ENCODE peak calls at places on chromosome 6, in five cellular contexts. One of them, this sample, is unnamed.

GRCh38 chr6:152124432-152125074 is 317.1 kb downstream of the ESR1 start:
- DNase-seq in adipocyte: peak
- DNase-seq in stimulated activated naive CD8-positive, alpha-beta T cell treated with anti-CD3 and anti-CD28 coated beads, Interleukin-15, amount 100 ng/mL, for 72 hours: no peak
- DNase-seq in lower lobe of right lung: no peak
- DNase-seq in AG08395: peak
- DNase-seq in this sample: no peak

GRCh38 chr6:40387127-40387870 is 199.9 kb downstream of the LRFN2 start:
- DNase-seq in adipocyte: no peak
- DNase-seq in stimulated activated naive CD8-positive, alpha-beta T cell treated with anti-CD3 and anti-CD28 coated beads, Interleukin-15, amount 100 ng/mL, for 72 hours: no peak
- DNase-seq in lower lobe of right lung: no peak
- DNase-seq in AG08395: no peak
- DNase-seq in this sample: no peak

GRCh38 chr6:100446922-100447899 is 17.5 kb downstream of the SIM1 start:
- DNase-seq in adipocyte: no peak
- DNase-seq in stimulated activated naive CD8-positive, alpha-beta T cell treated with anti-CD3 and anti-CD28 coated beads, Interleukin-15, amount 100 ng/mL, for 72 hours: no peak
- DNase-seq in lower lobe of right lung: no peak
- DNase-seq in AG08395: no peak
- DNase-seq in this sample: no peak

GRCh38 chr6:5999688-6000608 is 6.8 kb downstream of the NRN1 start:
- DNase-seq in adipocyte: no peak
- DNase-seq in stimulated activated naive CD8-positive, alpha-beta T cell treated with anti-CD3 and anti-CD28 coated beads, Interleukin-15, amount 100 ng/mL, for 72 hours: no peak
- DNase-seq in lower lobe of right lung: no peak
- DNase-seq in AG08395: no peak
- DNase-seq in this sample: no peak

GRCh38 chr6:37602360-37602759 is 95.3 kb downstream of the MDGA1 start:
- DNase-seq in adipocyte: peak
- DNase-seq in stimulated activated naive CD8-positive, alpha-beta T cell treated with anti-CD3 and anti-CD28 coated beads, Interleukin-15, amount 100 ng/mL, for 72 hours: no peak
- DNase-seq in lower lobe of right lung: no peak
- DNase-seq in AG08395: peak
- DNase-seq in this sample: peak

GRCh38 chr6:39765508-39766065 is 26.6 kb upstream of the DAAM2 start:
- DNase-seq in adipocyte: no peak
- DNase-seq in stimulated activated naive CD8-positive, alpha-beta T cell treated with anti-CD3 and anti-CD28 coated beads, Interleukin-15, amount 100 ng/mL, for 72 hours: no peak
- DNase-seq in lower lobe of right lung: no peak
- DNase-seq in AG08395: no peak
- DNase-seq in this sample: no peak

GRCh38 chr6:168956884-168957730 is 296.5 kb downstream of the THBS2 start:
- DNase-seq in adipocyte: peak
- DNase-seq in stimulated activated naive CD8-positive, alpha-beta T cell treated with anti-CD3 and anti-CD28 coated beads, Interleukin-15, amount 100 ng/mL, for 72 hours: peak
- DNase-seq in lower lobe of right lung: peak
- DNase-seq in AG08395: peak
- DNase-seq in this sample: no peak

GRCh38 chr6:17439243-17439993 is 46.0 kb downstream of the CAP2 start:
- DNase-seq in adipocyte: no peak
- DNase-seq in stimulated activated naive CD8-positive, alpha-beta T cell treated with anti-CD3 and anti-CD28 coated beads, Interleukin-15, amount 100 ng/mL, for 72 hours: no peak
- DNase-seq in lower lobe of right lung: no peak
- DNase-seq in AG08395: no peak
- DNase-seq in this sample: no peak

GRCh38 chr6:152309648-152310047 is 327.5 kb downstream of the SYNE1 start:
- DNase-seq in adipocyte: no peak
- DNase-seq in stimulated activated naive CD8-positive, alpha-beta T cell treated with anti-CD3 and anti-CD28 coated beads, Interleukin-15, amount 100 ng/mL, for 72 hours: peak
- DNase-seq in lower lobe of right lung: no peak
- DNase-seq in AG08395: no peak
- DNase-seq in this sample: no peak

GRCh38 chr6:41042656-41043055 is 389 bp downstream of the TSPO2 start:
- DNase-seq in adipocyte: no peak
- DNase-seq in stimulated activated naive CD8-positive, alpha-beta T cell treated with anti-CD3 and anti-CD28 coated beads, Interleukin-15, amount 100 ng/mL, for 72 hours: no peak
- DNase-seq in lower lobe of right lung: no peak
- DNase-seq in AG08395: no peak
- DNase-seq in this sample: no peak

GRCh38 chr6:115404451-115404850 is 656.2 kb downstream of the FRK start:
- DNase-seq in adipocyte: no peak
- DNase-seq in stimulated activated naive CD8-positive, alpha-beta T cell treated with anti-CD3 and anti-CD28 coated beads, Interleukin-15, amount 100 ng/mL, for 72 hours: no peak
- DNase-seq in lower lobe of right lung: no peak
- DNase-seq in AG08395: no peak
- DNase-seq in this sample: no peak

GRCh38 chr6:19999319-20000191 is 162.4 kb downstream of the ID4 start:
- DNase-seq in adipocyte: no peak
- DNase-seq in stimulated activated naive CD8-positive, alpha-beta T cell treated with anti-CD3 and anti-CD28 coated beads, Interleukin-15, amount 100 ng/mL, for 72 hours: no peak
- DNase-seq in lower lobe of right lung: no peak
- DNase-seq in AG08395: no peak
- DNase-seq in this sample: no peak

GRCh38 chr6:16244869-16245451 is 6.6 kb downstream of the GMPR start:
- DNase-seq in adipocyte: no peak
- DNase-seq in stimulated activated naive CD8-positive, alpha-beta T cell treated with anti-CD3 and anti-CD28 coated beads, Interleukin-15, amount 100 ng/mL, for 72 hours: no peak
- DNase-seq in lower lobe of right lung: no peak
- DNase-seq in AG08395: no peak
- DNase-seq in this sample: no peak

GRCh38 chr6:112560651-112561050 is 213.5 kb downstream of the RFPL4B start:
- DNase-seq in adipocyte: no peak
- DNase-seq in stimulated activated naive CD8-positive, alpha-beta T cell treated with anti-CD3 and anti-CD28 coated beads, Interleukin-15, amount 100 ng/mL, for 72 hours: no peak
- DNase-seq in lower lobe of right lung: no peak
- DNase-seq in AG08395: no peak
- DNase-seq in this sample: no peak

GRCh38 chr6:122997541-122998150 is 1.6 kb downstream of the CLVS2 start:
- DNase-seq in adipocyte: no peak
- DNase-seq in stimulated activated naive CD8-positive, alpha-beta T cell treated with anti-CD3 and anti-CD28 coated beads, Interleukin-15, amount 100 ng/mL, for 72 hours: no peak
- DNase-seq in lower lobe of right lung: no peak
- DNase-seq in AG08395: no peak
- DNase-seq in this sample: no peak

GRCh38 chr6:36033935-36034334 is 6.3 kb downstream of the MAPK14 start:
- DNase-seq in adipocyte: no peak
- DNase-seq in stimulated activated naive CD8-positive, alpha-beta T cell treated with anti-CD3 and anti-CD28 coated beads, Interleukin-15, amount 100 ng/mL, for 72 hours: peak
- DNase-seq in lower lobe of right lung: no peak
- DNase-seq in AG08395: peak
- DNase-seq in this sample: no peak

This sample was measured in Right ventricle myocardium inferior.